ENCODE peak calls at places on chromosomes 16 and 17, in four cellular contexts. V, B, S and F are unnamed samples.

GRCh38 chr17:45896803-45897693 is 2.7 kb downstream of the MAPT start:
- DNase-seq in V (no peak), B (no peak), S (no peak), F (no peak)

GRCh38 chr16:17379121-17379571 is 91.6 kb downstream of the XYLT1 start:
- DNase-seq in V (no peak), B (peak), S (peak), F (peak)

GRCh38 chr17:78401246-78401645 is 22.8 kb downstream of the PGS1 start:
- DNase-seq in V (no peak), B (no peak), S (no peak), F (peak)

GRCh38 chr16:15644306-15644961 is 1.5 kb upstream of the MARF1 start:
- DNase-seq in V (no peak), B (peak), S (no peak), F (no peak)

GRCh38 chr16:55144656-55145055 is 179.3 kb upstream of the IRX6 start:
- DNase-seq in V (no peak), B (no peak), S (no peak), F (no peak)

GRCh38 chr17:68759343-68760140 is 158.4 kb upstream of the FAM20A start:
- DNase-seq in V (peak), B (peak), S (peak), F (peak)

GRCh38 chr16:67399218-67399733 is 6.0 kb upstream of the TPPP3 start:
- DNase-seq in V (peak), B (peak), S (no peak), F (peak)

GRCh38 chr16:6967796-6968195 is 364.8 kb upstream of the RBFOX1 start:
- DNase-seq in V (no peak), B (peak), S (no peak), F (no peak)

GRCh38 chr17:80656590-80656989 is 112.0 kb downstream of the RPTOR start:
- DNase-seq in V (no peak), B (no peak), S (no peak), F (no peak)

GRCh38 chr17:81245024-81245664 is 6.0 kb downstream of the NDUFAF8 start:
- DNase-seq in V (no peak), B (no peak), S (no peak), F (no peak)

GRCh38 chr16:54050281-54051210 is 236.0 kb downstream of the IRX3 start:
- DNase-seq in V (no peak), B (no peak), S (no peak), F (no peak)

GRCh38 chr16:49652441-49653175 is 203.3 kb downstream of the ZNF423 start:
- DNase-seq in V (no peak), B (no peak), S (peak), F (peak)

GRCh38 chr16:4911831-4912422 is 25.0 kb downstream of the PPL start:
- DNase-seq in V (peak), B (no peak), S (peak), F (no peak)

GRCh38 chr17:33854596-33854995 is 400.5 kb upstream of the CCL2 start:
- DNase-seq in V (no peak), B (no peak), S (no peak), F (no peak)

GRCh38 chr16:81645303-81645702 is 133.8 kb upstream of the PLCG2 start:
- DNase-seq in V (no peak), B (no peak), S (peak), F (peak)

GRCh38 chr16:50332599-50332998 is 36.2 kb downstream of the BRD7 start:
- DNase-seq in V (no peak), B (no peak), S (no peak), F (no peak)

GRCh38 chr17:40533896-40534295 is 31.4 kb downstream of the CCR7 start:
- DNase-seq in V (no peak), B (no peak), S (no peak), F (no peak)

GRCh38 chr17:33292981-33293867 is at the start of gene ASIC2:
- DNase-seq in V (peak), B (peak), S (no peak), F (no peak)

GRCh38 chr17:42407289-42407836 is 15.7 kb downstream of the CAVIN1 start:
- DNase-seq in V (peak), B (peak), S (peak), F (peak)

GRCh38 chr17:29379084-29379811 is 10.9 kb upstream of the TAOK1 start:
- DNase-seq in V (no peak), B (no peak), S (peak), F (peak)

GRCh38 chr17:71878271-71878670 is 242.5 kb upstream of the SOX9 start:
- DNase-seq in V (no peak), B (no peak), S (no peak), F (no peak)

GRCh38 chr17:22516861-22517636 is 824.7 kb downstream of the KCNJ18 start:
- DNase-seq in V (no peak), B (no peak), S (no peak), F (no peak)

GRCh38 chr16:23650674-23651073 is 9.4 kb downstream of the DCTN5 start:
- DNase-seq in V (no peak), B (no peak), S (no peak), F (no peak)

GRCh38 chr16:11734025-11734652 is 8.5 kb downstream of the TXNDC11 start:
- DNase-seq in V (no peak), B (no peak), S (no peak), F (no peak)

GRCh38 chr17:63439682-63440081 is 6.4 kb downstream of the CYB561 start:
- DNase-seq in V (no peak), B (no peak), S (peak), F (no peak)

GRCh38 chr17:76432712-76433336 is 20.1 kb downstream of the UBE2O start:
- DNase-seq in V (no peak), B (no peak), S (no peak), F (no peak)

GRCh38 chr17:14320734-14321475 is 20.0 kb downstream of the HS3ST3B1 start:
- DNase-seq in V (no peak), B (peak), S (no peak), F (no peak)

GRCh38 chr17:7775058-7775457 is 57.5 kb downstream of the DNAH2 start:
- DNase-seq in V (no peak), B (no peak), S (no peak), F (no peak)

GRCh38 chr16:66493490-66494401 is 56.2 kb downstream of the TK2 start:
- DNase-seq in V (no peak), B (no peak), S (no peak), F (no peak)

GRCh38 chr16:22979038-22979437 is 165.1 kb downstream of the HS3ST2 start:
- DNase-seq in V (no peak), B (no peak), S (no peak), F (no peak)

GRCh38 chr17:9427460-9428315 is 147.9 kb downstream of the STX8 start:
- DNase-seq in V (no peak), B (no peak), S (no peak), F (no peak)

GRCh38 chr16:69131749-69132423 is 502 bp downstream of the CHTF8 start:
- DNase-seq in V (peak), B (peak), S (peak), F (peak)

GRCh38 chr17:15273141-15273793 is 8.1 kb upstream of the PMP22 start:
- DNase-seq in V (no peak), B (no peak), S (peak), F (peak)

GRCh38 chr16:29678691-29679267 is at the start of gene QPRT:
- DNase-seq in V (peak), B (peak), S (peak), F (peak)

GRCh38 chr17:61007980-61008379 is 330.3 kb downstream of the BCAS3 start:
- DNase-seq in V (no peak), B (no peak), S (peak), F (peak)

GRCh38 chr17:77885678-77886386 is 72.7 kb upstream of the TNRC6C start:
- DNase-seq in V (no peak), B (no peak), S (no peak), F (no peak)

GRCh38 chr17:20189979-20190378 is 180.8 kb downstream of the SPECC1 start:
- DNase-seq in V (no peak), B (no peak), S (no peak), F (no peak)

GRCh38 chr17:3682033-3682432 is 13.4 kb downstream of the EMC6 start:
- DNase-seq in V (no peak), B (no peak), S (no peak), F (no peak)

GRCh38 chr17:3681057-3681456 is 12.4 kb downstream of the EMC6 start:
- DNase-seq in V (no peak), B (no peak), S (no peak), F (no peak)

GRCh38 chr17:3681565-3681964 is 13.0 kb downstream of the EMC6 start:
- DNase-seq in V (no peak), B (no peak), S (no peak), F (no peak)

GRCh38 chr17:3685174-3685812 is 10.7 kb downstream of the P2RX5 start:
- DNase-seq in V (no peak), B (no peak), S (no peak), F (no peak)

GRCh38 chr17:3683054-3683511 is 12.9 kb downstream of the P2RX5 start:
- DNase-seq in V (no peak), B (peak), S (no peak), F (peak)
- TF ChIP-seq CTCF in V (peak), B (peak), S (peak), F (peak)

DNA sequence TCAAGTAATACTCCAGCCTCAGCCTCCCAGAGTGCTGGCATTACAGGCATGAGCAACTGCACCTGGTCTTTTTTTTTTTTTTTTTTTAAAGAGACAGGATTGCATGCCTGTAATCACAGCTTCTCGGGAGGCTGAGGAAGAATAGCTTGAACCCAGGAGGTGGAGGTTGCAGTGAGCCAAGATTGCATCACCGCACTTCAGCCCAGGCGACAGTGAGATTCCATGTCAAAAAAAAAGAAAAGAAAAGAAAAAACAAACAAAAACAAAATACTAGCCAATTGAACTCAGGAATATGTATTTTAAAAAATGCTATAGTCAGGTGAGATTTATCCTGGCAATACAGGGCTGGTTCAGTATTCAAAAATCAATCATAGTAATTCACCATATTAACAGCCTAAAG is 117.7 kb upstream of the TMEM97 start:
- DNase-seq in V (no peak), B (no peak), S (no peak), F (no peak)
- H3K27ac ChIP-seq in V (no peak), B (no peak), S (no peak), F (no peak)

GRCh38 chr17:900336-900735 is 79.2 kb downstream of the NXN start:
- DNase-seq in V (no peak), B (no peak), S (no peak), F (no peak)
- TF ChIP-seq CTCF in V (no peak), B (no peak), S (no peak), F (no peak)

GRCh38 chr16:70692481-70693203 is 6.8 kb upstream of the MTSS2 start:
- DNase-seq in V (no peak), B (no peak), S (peak), F (no peak)
- H3K27ac ChIP-seq in V (no peak), B (peak), S (peak), F (peak)

GRCh38 chr17:65081439-65081838 is 24.9 kb upstream of the GNA13 start:
- DNase-seq in V (no peak), B (no peak), S (no peak), F (no peak)

GRCh38 chr17:65086465-65086864 is 29.9 kb upstream of the GNA13 start:
- DNase-seq in V (no peak), B (no peak), S (no peak), F (no peak)

GRCh38 chr17:65088621-65089385 is 32.3 kb upstream of the GNA13 start:
- DNase-seq in V (no peak), B (no peak), S (no peak), F (no peak)

GRCh38 chr17:65079489-65079900 is 23.0 kb upstream of the GNA13 start:
- DNase-seq in V (no peak), B (peak), S (no peak), F (no peak)

GRCh38 chr17:65085397-65085796 is 28.9 kb upstream of the GNA13 start:
- DNase-seq in V (no peak), B (peak), S (no peak), F (no peak)
- TF ChIP-seq CTCF in V (no peak), B (peak), S (no peak), F (no peak)

GRCh38 chr16:86980644-86981043 is 336.5 kb downstream of the C16orf95 start:
- DNase-seq in V (no peak), B (no peak), S (no peak), F (no peak)
- H3K27ac ChIP-seq in V (no peak), B (no peak), S (no peak), F (no peak)